ENCODE peak calls at places on chromosome 5, in five cellular contexts. J, G, Q, O and D are unnamed samples.

GRCh38 chr5:150523472-150524350 is 15.8 kb downstream of the NDST1 start:
- DNase-seq in J (peak), G (peak), Q (peak), O (peak), D (peak)

GRCh38 chr5:125874717-125875116 is 548.5 kb upstream of the GRAMD2B start:
- DNase-seq in J (no peak), G (no peak), Q (no peak), O (peak), D (no peak)

GRCh38 chr5:56569051-56569450 is 246.3 kb upstream of the MAP3K1 start:
- DNase-seq in J (peak), G (no peak), Q (no peak), O (no peak), D (no peak)

GRCh38 chr5:14112998-14113652 is 30.0 kb upstream of the TRIO start:
- DNase-seq in J (no peak), G (no peak), Q (no peak), O (peak), D (peak)

GRCh38 chr5:107293551-107293950 is 377.2 kb downstream of the EFNA5 start:
- DNase-seq in J (no peak), G (no peak), Q (no peak), O (no peak), D (no peak)

GRCh38 chr5:50302815-50303490 is 138.1 kb downstream of the EMB start:
- DNase-seq in J (peak), G (no peak), Q (no peak), O (no peak), D (no peak)

GRCh38 chr5:155872801-155873200 is 454.2 kb upstream of the SGCD start:
- DNase-seq in J (no peak), G (no peak), Q (peak), O (no peak), D (no peak)

GRCh38 chr5:34695275-34696032 is 39.3 kb downstream of the RAI14 start:
- DNase-seq in J (no peak), G (no peak), Q (no peak), O (no peak), D (no peak)

GRCh38 chr5:175750476-175751080 is 92.7 kb downstream of the HRH2 start:
- DNase-seq in J (no peak), G (no peak), Q (peak), O (no peak), D (no peak)

GRCh38 chr5:158898185-158899177 is 201.2 kb downstream of the EBF1 start:
- DNase-seq in J (no peak), G (no peak), Q (no peak), O (no peak), D (no peak)

GRCh38 chr5:27619982-27620381 is 581.6 kb upstream of the CDH9 start:
- DNase-seq in J (no peak), G (no peak), Q (no peak), O (no peak), D (no peak)

GRCh38 chr5:15889001-15889400 is 290.6 kb downstream of the MARCHF11 start:
- DNase-seq in J (no peak), G (no peak), Q (no peak), O (no peak), D (no peak)

GRCh38 chr5:13581132-13581531 is 363.4 kb downstream of the DNAH5 start:
- DNase-seq in J (no peak), G (no peak), Q (no peak), O (no peak), D (no peak)

GRCh38 chr5:17951392-17952169 is 317.3 kb downstream of the TAF11L14 start:
- DNase-seq in J (peak), G (no peak), Q (no peak), O (peak), D (no peak)